ENCODE peak calls at places on chromosomes 1 and 21, in five cellular contexts. W is SK-N-SH, G is PC-3, I is HCT116, Z is Karpas-422. T is an unnamed sample.

GRCh38 chr1:62716397-62716796 is 28.2 kb upstream of the DOCK7 start:
- DNase-seq in W (peak; percentile 68), I (no peak), Z (no peak), G (no peak), T (peak; percentile 34)

GRCh38 chr1:65948609-65949229 is 156.0 kb downstream of the PDE4B start:
- DNase-seq in G (peak; percentile 64), I (peak; percentile 7), Z (peak; percentile 48), W (no peak), T (peak; percentile 79)

GRCh38 chr21:44599264-44600029 is 950 bp upstream of the KRTAP10-7 start:
- DNase-seq in G (no peak), I (no peak), W (no peak), Z (no peak), T (no peak)

GRCh38 chr1:13513885-13514546 is at the start of gene LRRC38:
- DNase-seq in I (no peak), G (peak; percentile 18), Z (no peak), W (no peak), T (no peak)

GRCh38 chr1:227891955-227892871 is 55.5 kb downstream of the WNT9A start:
- DNase-seq in I (no peak), W (peak; percentile 20), Z (no peak), G (no peak), T (no peak)

GRCh38 chr1:198056255-198056654 is 100.5 kb upstream of the NEK7 start:
- DNase-seq in G (no peak), Z (peak; percentile 67), I (no peak), W (peak; percentile 2), T (peak; percentile 10)

GRCh38 chr1:31099283-31100063 is 34.0 kb upstream of the PUM1 start:
- DNase-seq in Z (no peak), W (no peak), G (no peak), I (no peak), T (no peak)

GRCh38 chr1:76176020-76176419 is 101.5 kb downstream of the ST6GALNAC3 start:
- DNase-seq in I (no peak), Z (peak; percentile 75), G (no peak), W (no peak), T (no peak)

GRCh38 chr21:44199448-44199847 is 41.3 kb downstream of the ICOSLG start:
- DNase-seq in W (peak; percentile 1), G (peak; percentile 0), I (no peak), Z (no peak), T (peak; percentile 0)

GRCh38 chr1:234750922-234751595 is 141.1 kb upstream of the IRF2BP2 start:
- DNase-seq in I (no peak), W (no peak), Z (no peak), G (no peak), T (no peak)

GRCh38 chr1:233614173-233614742 is 352 bp downstream of the KCNK1 start:
- DNase-seq in Z (no peak), W (no peak), I (peak; percentile 29), G (peak; percentile 57), T (peak; percentile 84)

GRCh38 chr21:16279658-16280581 is 550.1 kb downstream of the USP25 start:
- DNase-seq in G (no peak), W (no peak), I (no peak), Z (no peak), T (peak; percentile 71)

GRCh38 chr21:33367309-33367973 is 35.8 kb upstream of the IFNGR2 start:
- DNase-seq in I (no peak), G (no peak), Z (no peak), W (no peak), T (no peak)

GRCh38 chr1:160236806-160237205 is 25.5 kb downstream of the DCAF8 start:
- DNase-seq in Z (no peak), W (no peak), G (no peak), I (no peak), T (no peak)

GRCh38 chr21:41976611-41977010 is 22.8 kb upstream of the C2CD2 start:
- DNase-seq in Z (no peak), G (no peak), W (no peak), I (no peak), T (no peak)

GRCh38 chr1:18951416-18951815 is 5.1 kb downstream of the IFFO2 start:
- DNase-seq in W (no peak), I (no peak), G (no peak), Z (no peak), T (no peak)
- H3K4me1 ChIP-seq in W (peaks cover 20% of the 10 kb centered on the region), I (peaks cover 48% of the 10 kb centered on the region), G (peaks cover 52% of the 10 kb centered on the region), Z (no peaks in the 10 kb centered on the region), T (peaks cover 80% of the 10 kb centered on the region)

DNA sequence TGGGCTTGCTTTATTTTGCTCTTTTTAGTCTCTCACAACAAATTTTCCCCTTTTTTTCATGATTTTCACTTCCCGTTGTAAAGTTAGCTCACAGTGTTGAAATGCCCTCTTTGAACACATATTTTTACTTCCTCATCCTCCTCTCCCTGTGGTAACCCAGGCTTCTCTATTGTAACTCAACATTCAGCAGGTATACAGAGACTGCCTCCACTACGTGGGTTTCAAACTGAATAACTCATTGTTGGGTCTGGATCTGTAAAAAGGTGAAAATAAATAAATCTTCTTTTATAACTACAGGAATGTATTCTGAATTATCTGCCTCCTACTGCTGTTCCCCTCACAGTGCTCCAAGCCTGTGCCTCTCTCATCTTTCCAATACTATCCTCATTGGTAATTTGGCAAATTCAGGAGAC is 166.4 kb downstream of the RUNX1 start:
- DNase-seq in W (no peak), Z (peak; percentile 60), I (no peak), G (no peak), T (no peak)
- H3K9ac ChIP-seq in W (peak overlapping the region; percentile 92), Z (peak overlapping the region; percentile 83), I (peak overlapping the region; percentile 42), G (peak overlapping the region; percentile 87), T (peak overlapping the region; percentile 100)

DNA sequence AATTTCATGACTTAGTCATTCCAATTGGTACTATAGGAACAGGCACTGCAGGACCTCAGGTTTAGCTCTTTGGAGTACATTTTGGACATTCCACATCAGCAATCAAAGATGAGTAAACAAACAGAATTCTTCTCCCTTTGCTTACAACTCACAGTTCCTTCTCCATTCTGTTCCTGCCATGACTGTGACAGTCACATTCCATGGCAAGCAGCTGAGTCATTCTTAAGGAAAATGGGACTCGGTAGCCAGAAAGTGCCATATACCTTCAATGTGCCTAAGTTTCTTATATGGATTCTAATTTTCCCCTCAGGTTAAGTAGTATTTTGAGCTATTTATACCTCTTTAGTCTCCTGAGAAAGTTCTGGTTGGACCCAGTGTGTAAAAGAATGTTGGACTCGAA is 25.6 kb downstream of the CRCT1 start:
- DNase-seq in W (no peak), G (no peak), Z (no peak), I (no peak), T (no peak)
- H3K9me2 ChIP-seq in W (no peaks in the 10 kb centered on the region), G (no peaks in the 10 kb centered on the region), Z (no peaks in the 10 kb centered on the region), I (no peaks in the 10 kb centered on the region), T (no peaks in the 10 kb centered on the region)

DNA sequence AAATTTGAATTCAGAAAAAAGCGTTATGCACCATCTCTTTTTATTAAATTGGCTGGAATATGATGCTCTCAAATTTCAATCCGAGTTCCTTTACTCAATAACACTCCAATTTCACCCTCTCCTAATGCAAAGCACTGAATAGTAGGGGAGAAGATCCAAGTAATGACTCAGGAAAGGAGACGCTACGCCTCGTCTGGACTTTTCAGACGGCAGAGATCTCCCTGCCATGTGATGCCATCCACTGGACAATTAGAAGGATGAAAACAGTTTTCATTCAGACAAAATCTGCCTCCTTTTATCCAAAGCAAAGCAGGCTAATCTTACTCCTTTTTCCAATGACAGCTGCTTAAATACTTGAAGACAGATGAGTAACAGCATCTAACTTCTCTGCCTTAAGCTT is 242.4 kb upstream of the GREM2 start:
- DNase-seq in G (peak; percentile 87), I (no peak), Z (no peak), W (no peak), T (peak; percentile 92)
- H3K4me1 ChIP-seq in G (peaks cover 8% of the 10 kb centered on the region), I (no peaks in the 10 kb centered on the region), Z (no peaks in the 10 kb centered on the region), W (no peaks in the 10 kb centered on the region), T (peaks cover 17% of the 10 kb centered on the region)

GRCh38 chr1:155083865-155084721 is 5.5 kb downstream of the EFNA3 start:
- DNase-seq in W (peak; percentile 41), I (no peak), Z (peak; percentile 85), G (peak; percentile 71), T (peak; percentile 61)
- H3K9ac ChIP-seq in W (peak overlapping the region; percentile 56), I (peak overlapping the region; percentile 79), Z (peak overlapping the region; percentile 73), G (no peak overlapping the region), T (peak overlapping the region; percentile 26)

GRCh38 chr1:181607524-181607923 is 124.2 kb downstream of the CACNA1E start:
- DNase-seq in I (no peak), Z (no peak), W (no peak), G (no peak), T (no peak)
- H3K9me2 ChIP-seq in I (no peaks in the 10 kb centered on the region), Z (no peaks in the 10 kb centered on the region), W (no peaks in the 10 kb centered on the region), G (no peaks in the 10 kb centered on the region), T (no peaks in the 10 kb centered on the region)

GRCh38 chr1:154221815-154222081 is 993 bp downstream of the UBAP2L start:
- DNase-seq in W (no peak), I (no peak), G (peak; percentile 29), Z (no peak), T (peak; percentile 86)

GRCh38 chr1:154220071-154220969 is at the start of gene UBAP2L:
- DNase-seq in G (peak; percentile 100), W (peak; percentile 94), I (peak; percentile 98), Z (peak; percentile 99), T (peak; percentile 100)

GRCh38 chr1:154218545-154218944 is 2.2 kb upstream of the UBAP2L start:
- DNase-seq in W (no peak), G (no peak), Z (no peak), I (no peak), T (no peak)

GRCh38 chr1:154220970-154221814 is 437 bp downstream of the UBAP2L start:
- DNase-seq in W (peak; percentile 60), G (peak; percentile 28), Z (peak; percentile 85), I (no peak), T (peak; percentile 76)

DNA sequence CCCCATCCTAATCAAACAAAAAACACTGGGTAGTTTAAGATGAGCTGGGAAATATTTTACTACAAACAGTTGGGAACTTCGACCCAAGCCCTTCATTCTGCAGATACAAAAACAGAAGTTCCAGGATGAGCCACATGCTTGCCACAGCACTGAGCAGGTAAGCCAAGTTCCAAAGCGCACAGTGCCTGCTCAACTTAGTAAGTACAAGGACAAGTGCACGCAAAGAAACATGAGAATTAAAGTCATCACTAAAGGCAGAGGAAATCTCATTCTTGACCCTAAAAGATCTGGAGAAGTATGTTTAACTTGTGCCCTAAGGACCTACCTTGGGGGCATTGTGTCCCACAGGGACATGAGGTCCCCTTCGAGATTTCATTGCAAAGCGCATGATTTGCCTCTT is 1.2 kb upstream of the UBAP2L start:
- DNase-seq in W (no peak), I (no peak), Z (peak; percentile 70), G (peak; percentile 35), T (peak; percentile 67)
- H3K4me1 ChIP-seq in W (peaks cover 30% of the 10 kb centered on the region), I (peaks cover 21% of the 10 kb centered on the region), Z (peaks cover 46% of the 10 kb centered on the region), G (peaks cover 43% of the 10 kb centered on the region), T (peaks cover 37% of the 10 kb centered on the region)